ENCODE peak calls at places on chromosomes 11 and 22, in five cellular contexts. C is GM23338, X is GM12878, W is K562, Z is H1. V is an unnamed sample.

GRCh38 chr22:46773074-46773473 is 10.6 kb downstream of the TBC1D22A start:
- DNase-seq in C (no peak), X (no peak), W (no peak), Z (no peak), V (no peak)

GRCh38 chr11:69647761-69648497 is 7.0 kb downstream of the CCND1 start:
- DNase-seq in C (no peak), X (no peak), W (no peak), Z (no peak), V (no peak)

GRCh38 chr22:36985490-36985889 is 33.8 kb downstream of the TST start:
- DNase-seq in C (no peak), X (no peak), W (no peak), Z (no peak), V (no peak)

GRCh38 chr11:28223577-28223976 is 115.4 kb downstream of the METTL15 start:
- DNase-seq in C (no peak), X (peak), W (no peak), Z (no peak), V (no peak)

GRCh38 chr22:22527312-22527711 is 7.2 kb upstream of the ZNF280A start:
- DNase-seq in C (no peak), X (no peak), W (peak), Z (no peak), V (no peak)

GRCh38 chr11:32309541-32310217 is 125.7 kb downstream of the WT1 start:
- DNase-seq in C (no peak), X (no peak), W (no peak), Z (no peak), V (no peak)

GRCh38 chr11:36688892-36689291 is 90.9 kb upstream of the RAG2 start:
- DNase-seq in C (no peak), X (no peak), W (no peak), Z (no peak), V (no peak)

GRCh38 chr11:34044664-34045485 is 6.7 kb upstream of the CAPRIN1 start:
- DNase-seq in C (peak), X (no peak), W (peak), Z (peak), V (no peak)

GRCh38 chr11:26849009-26849408 is 127.1 kb upstream of the SLC5A12 start:
- DNase-seq in C (no peak), X (no peak), W (no peak), Z (no peak), V (no peak)

GRCh38 chr11:9123595-9124304 is 32.4 kb upstream of the SCUBE2 start:
- DNase-seq in C (no peak), X (no peak), W (peak), Z (no peak), V (no peak)

GRCh38 chr11:9118277-9118676 is 26.9 kb upstream of the SCUBE2 start:
- DNase-seq in C (no peak), X (no peak), W (no peak), Z (no peak), V (no peak)

GRCh38 chr11:9125185-9125886 is 33.9 kb upstream of the SCUBE2 start:
- DNase-seq in C (no peak), X (no peak), W (no peak), Z (no peak), V (no peak)

GRCh38 chr11:9121397-9121796 is 30.0 kb upstream of the SCUBE2 start:
- DNase-seq in C (no peak), X (no peak), W (no peak), Z (no peak), V (no peak)

GRCh38 chr11:9120659-9121350 is 29.4 kb upstream of the SCUBE2 start:
- DNase-seq in C (peak), X (no peak), W (peak), Z (peak), V (no peak)
- TF ChIP-seq CREB1 in C (no peak), X (no peak), W (no peak), Z (peak), V (no peak)

GRCh38 chr11:11218287-11218986 is 134.6 kb downstream of the CSNK2A3 start:
- DNase-seq in C (no peak), X (no peak), W (no peak), Z (no peak), V (no peak)
- H3K4me2 ChIP-seq in C (no peak), X (no peak), W (no peak), Z (no peak), V (no peak)

DNA sequence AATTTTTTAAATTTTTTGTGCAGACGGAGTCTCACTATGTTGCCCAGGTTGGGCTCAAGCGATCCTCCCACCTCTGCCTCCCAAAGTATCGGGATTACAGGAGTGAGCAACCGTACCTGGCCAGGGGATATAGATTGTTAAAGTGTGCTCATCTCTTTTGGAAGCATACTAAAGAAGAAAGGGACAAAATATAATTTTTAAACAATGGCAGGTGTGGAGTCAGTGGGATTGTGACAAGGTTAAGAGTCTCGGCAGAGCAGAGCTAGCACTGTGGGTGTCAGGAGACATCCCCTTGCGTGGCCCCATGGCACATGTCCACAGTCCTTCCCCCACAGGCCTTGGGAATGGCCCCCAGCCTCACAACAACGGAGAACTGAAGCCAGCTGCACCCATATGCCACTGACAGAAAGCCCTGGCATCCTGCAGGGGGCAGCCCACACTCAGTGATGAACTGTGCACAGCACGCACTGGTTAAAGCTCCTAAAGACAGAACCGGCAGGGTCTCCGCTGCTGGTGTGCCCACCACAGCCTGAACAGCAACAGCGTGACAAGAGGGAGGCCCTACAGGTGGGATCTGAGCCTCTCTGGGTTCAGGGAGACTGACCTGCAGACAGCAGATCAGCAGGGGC is 29.9 kb downstream of the SERPIND1 start:
- DNase-seq in C (peak), X (no peak), W (peak), Z (peak), V (peak)
- TF ChIP-seq CREB1 in C (no peak), X (no peak), W (no peak), Z (no peak), V (no peak)

GRCh38 chr11:103881518-103882070 is 154.8 kb upstream of the DDI1 start:
- DNase-seq in C (no peak), X (no peak), W (no peak), Z (no peak), V (no peak)
- H3K4me2 ChIP-seq in C (no peak), X (no peak), W (no peak), Z (no peak), V (no peak)

GRCh38 chr11:2473361-2474058 is 28.7 kb downstream of the KCNQ1 start:
- DNase-seq in C (no peak), X (no peak), W (no peak), Z (no peak), V (no peak)

GRCh38 chr11:2470495-2470894 is 25.7 kb downstream of the KCNQ1 start:
- DNase-seq in C (no peak), X (no peak), W (no peak), Z (no peak), V (no peak)

GRCh38 chr11:2471804-2472096 is 26.9 kb downstream of the KCNQ1 start:
- DNase-seq in C (no peak), X (no peak), W (no peak), Z (no peak), V (no peak)

GRCh38 chr11:2472428-2473186 is 27.8 kb downstream of the KCNQ1 start:
- DNase-seq in C (no peak), X (no peak), W (no peak), Z (no peak), V (no peak)

DNA sequence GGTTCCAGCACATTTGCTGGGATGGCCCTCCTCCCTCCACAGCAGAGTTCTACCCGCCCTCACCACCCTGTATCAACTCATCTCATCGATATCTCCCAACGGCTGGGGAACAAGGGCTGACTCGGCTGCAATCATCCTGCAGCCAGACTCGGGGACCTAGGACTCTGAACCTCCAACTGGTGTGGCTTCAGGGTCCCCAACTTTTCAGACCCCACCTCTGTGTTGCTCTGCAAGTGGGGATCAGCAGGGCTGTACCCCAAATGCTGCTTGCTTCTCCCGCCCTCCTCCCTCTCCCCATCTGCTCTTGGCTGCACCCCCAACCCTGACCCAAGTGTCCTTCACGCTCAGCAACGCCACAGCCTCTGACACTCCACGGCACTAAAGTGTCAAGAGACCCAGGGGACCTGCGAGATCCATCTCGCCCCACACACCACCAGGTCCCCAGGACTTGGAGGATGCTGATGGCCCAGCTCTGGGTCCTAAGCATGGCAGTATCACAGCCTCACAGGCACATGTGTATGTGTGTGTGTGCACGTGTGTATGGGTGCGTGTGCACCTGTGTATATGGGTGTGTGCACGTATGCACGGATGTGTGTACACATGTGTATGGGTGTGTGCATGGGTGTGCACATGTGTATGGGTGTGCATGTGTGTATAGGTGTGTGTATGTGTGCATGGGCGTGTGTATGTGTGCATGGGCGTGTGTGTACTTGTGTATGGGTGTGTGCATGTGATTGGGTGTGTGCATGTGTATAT is 26.4 kb downstream of the KCNQ1 start:
- DNase-seq in C (no peak), X (no peak), W (no peak), Z (no peak), V (no peak)
- TF ChIP-seq CREB1 in C (no peak), X (no peak), W (no peak), Z (no peak), V (no peak)

DNA sequence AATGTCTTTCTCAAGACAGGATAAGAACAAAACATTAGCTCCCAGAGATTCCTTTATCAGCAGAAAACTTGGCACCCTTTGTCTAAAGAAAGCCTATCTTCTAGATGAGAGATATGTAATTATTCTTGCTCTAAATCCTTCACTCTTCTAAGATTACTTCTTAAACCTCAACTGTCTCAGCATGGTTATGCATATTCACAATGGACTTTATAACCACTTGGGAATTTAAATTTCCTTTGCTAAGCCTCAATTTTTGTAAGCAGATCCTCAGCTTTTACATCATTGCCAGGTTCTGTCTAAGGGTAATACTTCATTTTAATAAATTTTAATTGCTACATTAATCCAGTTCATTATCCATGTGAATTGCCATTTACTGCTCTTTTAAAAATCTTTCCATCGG is 433.6 kb upstream of the DDI1 start:
- DNase-seq in C (no peak), X (no peak), W (no peak), Z (no peak), V (no peak)
- H3K4me2 ChIP-seq in C (no peak), X (no peak), W (no peak), Z (no peak), V (no peak)

GRCh38 chr11:76318744-76319384 is 62.1 kb downstream of the THAP12 start:
- DNase-seq in C (peak), X (peak), W (peak), Z (peak), V (peak)
- TF ChIP-seq CREB1 in C (no peak), X (no peak), W (no peak), Z (no peak), V (no peak)